ENCODE peak calls at places on chromosomes 3 and 15, in eight cellular contexts. W, T, O, I, M, B, P and G are unnamed samples.

GRCh38 chr3:9100132-9100894 is 137.0 kb upstream of the RAD18 start:
- DNase-seq in T (no peak), O (no peak), B (no peak), I (no peak), M (no peak), W (no peak), P (no peak), G (no peak)

GRCh38 chr15:50675524-50676144 is 11.0 kb downstream of the TRPM7 start:
- DNase-seq in W (no peak), M (no peak), B (no peak), O (no peak), I (no peak), T (no peak), P (no peak), G (no peak)

GRCh38 chr3:59935025-59935424 is 885.2 kb upstream of the CFAP20DC start:
- DNase-seq in M (no peak), O (no peak), W (no peak), B (no peak), T (no peak), P (no peak), I (no peak), G (peak)

GRCh38 chr3:98070840-98071239 is 16.1 kb upstream of the OR5AC2 start:
- DNase-seq in M (no peak), I (no peak), T (no peak), B (no peak), W (no peak), P (no peak), O (no peak), G (no peak)

GRCh38 chr3:195085356-195086130 is 185.4 kb downstream of the XXYLT1 start:
- DNase-seq in W (no peak), P (no peak), B (no peak), O (no peak), M (no peak), I (no peak), T (no peak), G (no peak)

GRCh38 chr15:38690221-38690620 is 125.6 kb upstream of the RASGRP1 start:
- DNase-seq in I (no peak), M (no peak), P (no peak), O (no peak), T (no peak), B (no peak), W (no peak), G (no peak)

GRCh38 chr15:68354923-68355322 is 77.0 kb downstream of the ITGA11 start:
- DNase-seq in W (no peak), P (no peak), O (no peak), B (no peak), I (no peak), M (peak), T (peak), G (no peak)

GRCh38 chr15:55530861-55531313 is 22.9 kb upstream of the DNAAF4 start:
- DNase-seq in W (no peak), B (no peak), P (no peak), T (no peak), O (no peak), M (no peak), I (no peak), G (no peak)

GRCh38 chr15:68589783-68590710 is 11.3 kb downstream of the CORO2B start:
- DNase-seq in B (no peak), T (no peak), M (no peak), I (peak), P (no peak), O (no peak), W (no peak), G (no peak)

GRCh38 chr3:10341901-10342398 is 21.0 kb upstream of the SEC13 start:
- DNase-seq in T (no peak), P (no peak), O (no peak), W (no peak), M (no peak), I (no peak), B (no peak), G (no peak)

GRCh38 chr15:89004726-89005030 is 83.6 kb upstream of the ABHD2 start:
- DNase-seq in P (no peak), M (no peak), I (no peak), B (no peak), W (no peak), T (no peak), O (no peak), G (no peak)

GRCh38 chr3:133856316-133856715 is 39.4 kb downstream of the RAB6B start:
- DNase-seq in O (no peak), T (peak), W (no peak), P (no peak), B (no peak), I (no peak), M (no peak), G (no peak)

GRCh38 chr15:99249270-99249817 is at the start of gene TTC23:
- DNase-seq in M (peak), W (no peak), I (no peak), O (peak), T (peak), B (peak), P (peak), G (no peak)

GRCh38 chr15:63109498-63110290 is 12.0 kb upstream of the LACTB start:
- DNase-seq in W (no peak), I (no peak), O (no peak), B (no peak), T (no peak), P (no peak), M (no peak), G (no peak)

GRCh38 chr3:16311960-16312451 is 47.0 kb downstream of the OXNAD1 start:
- DNase-seq in O (no peak), T (peak), B (no peak), M (no peak), I (no peak), P (no peak), W (peak), G (no peak)

GRCh38 chr15:69002783-69003182 is 11.7 kb upstream of the NOX5 start:
- DNase-seq in T (no peak), W (no peak), P (no peak), M (no peak), B (no peak), I (no peak), O (no peak), G (no peak)

GRCh38 chr15:40766906-40767837 is 2.6 kb upstream of the C15orf62 start:
- DNase-seq in I (no peak), P (no peak), B (no peak), M (no peak), W (no peak), O (no peak), T (no peak), G (no peak)

GRCh38 chr3:137041251-137041650 is 83.5 kb downstream of the IL20RB start:
- DNase-seq in W (no peak), T (no peak), M (no peak), B (no peak), P (no peak), I (no peak), O (no peak), G (no peak)

GRCh38 chr3:46422617-46423016 is 15.6 kb downstream of the CCRL2 start:
- DNase-seq in M (no peak), T (no peak), W (no peak), O (no peak), P (no peak), B (no peak), I (no peak), G (no peak)

GRCh38 chr15:78070049-78070698 is 7.3 kb downstream of the TBC1D2B start:
- DNase-seq in O (no peak), T (no peak), B (no peak), M (no peak), W (peak), P (no peak), I (no peak), G (no peak)

GRCh38 chr3:119161240-119161639 is 12.2 kb upstream of the UPK1B start:
- DNase-seq in O (no peak), T (no peak), P (no peak), W (no peak), I (no peak), B (no peak), M (no peak), G (no peak)

GRCh38 chr3:157142315-157142714 is 17.6 kb downstream of the CCNL1 start:
- DNase-seq in O (no peak), W (no peak), M (no peak), I (no peak), B (no peak), T (no peak), P (no peak), G (no peak)

GRCh38 chr3:57060089-57060829 is at the start of gene SPATA12:
- DNase-seq in M (peak), O (peak), I (peak), T (peak), B (peak), P (no peak), W (no peak), G (no peak)

GRCh38 chr3:177105623-177106022 is 91.7 kb downstream of the TBL1XR1 start:
- DNase-seq in I (no peak), M (no peak), O (no peak), P (no peak), W (no peak), T (no peak), B (no peak), G (no peak)

GRCh38 chr3:42473083-42473932 is 29.1 kb upstream of the VIPR1 start:
- DNase-seq in I (no peak), P (no peak), W (no peak), T (no peak), B (no peak), M (no peak), O (peak), G (no peak)

GRCh38 chr3:145578465-145578864 is 582.5 kb downstream of the PLOD2 start:
- DNase-seq in B (no peak), W (no peak), P (no peak), I (no peak), T (no peak), M (peak), O (no peak), G (no peak)

GRCh38 chr15:92907880-92908279 is 7.8 kb downstream of the CHD2 start:
- DNase-seq in B (peak), P (no peak), M (no peak), W (peak), I (peak), O (no peak), T (peak), G (no peak)

GRCh38 chr15:76327191-76328105 is 9.1 kb upstream of the ISL2 start:
- DNase-seq in T (no peak), W (no peak), P (no peak), B (no peak), I (no peak), M (no peak), O (no peak), G (no peak)

GRCh38 chr15:83290236-83290635 is 5.8 kb upstream of the BNC1 start:
- DNase-seq in I (no peak), T (no peak), O (no peak), M (no peak), B (no peak), P (no peak), W (no peak), G (no peak)

GRCh38 chr15:27358751-27359434 is 387.9 kb downstream of the GABRG3 start:
- DNase-seq in B (no peak), W (no peak), M (no peak), P (no peak), T (no peak), O (no peak), I (no peak), G (no peak)

GRCh38 chr15:83734487-83734886 is 80.6 kb downstream of the ADAMTSL3 start:
- DNase-seq in P (no peak), I (no peak), W (no peak), O (no peak), T (no peak), M (no peak), B (no peak), G (no peak)

GRCh38 chr15:69976366-69976994 is 121.2 kb downstream of the TLE3 start:
- DNase-seq in P (peak), O (peak), W (peak), B (peak), I (no peak), M (peak), T (peak), G (no peak)

GRCh38 chr3:39502838-39503145 is 35.3 kb downstream of the MOBP start:
- DNase-seq in W (no peak), T (no peak), O (no peak), M (no peak), P (no peak), B (no peak), I (no peak), G (no peak)